ENCODE peak calls at places on chromosomes 3 and 15, in six cellular contexts. One of them, this sample, is unnamed.
A peak's percentile ranks its signal among the peaks of the same experiment; 100 is the strongest.

GRCh38 chr3:23203651-23204111 is 554 bp downstream of the UBE2E2 start:
- DNase-seq in HCT116: no peak
- DNase-seq in activated naive CD4-positive, alpha-beta T cell treated with Interleukin-2 at 50 U/mL for 16 hours: no peak
- DNase-seq in NCI-H2081: peak; percentile 30
- DNase-seq in lower leg skin: peak; percentile 30
- DNase-seq in heart right ventricle: peak; percentile 17
- DNase-seq in this sample: peak; percentile 32

GRCh38 chr15:66849393-66849745 is 147.3 kb downstream of the SMAD6 start:
- DNase-seq in HCT116: no peak
- DNase-seq in activated naive CD4-positive, alpha-beta T cell treated with Interleukin-2 at 50 U/mL for 16 hours: no peak
- DNase-seq in heart right ventricle: no peak
- DNase-seq in lower leg skin: no peak
- DNase-seq in NCI-H2081: no peak
- DNase-seq in this sample: no peak

GRCh38 chr3:85481411-85482192 is 522.8 kb downstream of the CADM2 start:
- DNase-seq in HCT116: no peak
- DNase-seq in NCI-H2081: no peak
- DNase-seq in activated naive CD4-positive, alpha-beta T cell treated with Interleukin-2 at 50 U/mL for 16 hours: no peak
- DNase-seq in heart right ventricle: no peak
- DNase-seq in lower leg skin: no peak
- DNase-seq in this sample: no peak

GRCh38 chr15:25733856-25734679 is 129.1 kb downstream of the ATP10A start:
- DNase-seq in lower leg skin: no peak
- DNase-seq in activated naive CD4-positive, alpha-beta T cell treated with Interleukin-2 at 50 U/mL for 16 hours: no peak
- DNase-seq in HCT116: no peak
- DNase-seq in NCI-H2081: no peak
- DNase-seq in heart right ventricle: no peak
- DNase-seq in this sample: no peak

GRCh38 chr3:65669163-65669875 is 369.4 kb downstream of the MAGI1 start:
- DNase-seq in lower leg skin: no peak
- DNase-seq in activated naive CD4-positive, alpha-beta T cell treated with Interleukin-2 at 50 U/mL for 16 hours: no peak
- DNase-seq in HCT116: no peak
- DNase-seq in NCI-H2081: no peak
- DNase-seq in heart right ventricle: no peak
- DNase-seq in this sample: no peak

GRCh38 chr3:4021162-4021561 is 221.9 kb downstream of the LRRN1 start:
- DNase-seq in lower leg skin: no peak
- DNase-seq in heart right ventricle: no peak
- DNase-seq in activated naive CD4-positive, alpha-beta T cell treated with Interleukin-2 at 50 U/mL for 16 hours: no peak
- DNase-seq in HCT116: no peak
- DNase-seq in NCI-H2081: no peak
- DNase-seq in this sample: no peak

GRCh38 chr3:192011137-192011536 is 550.2 kb downstream of the PYDC2 start:
- DNase-seq in NCI-H2081: no peak
- DNase-seq in heart right ventricle: no peak
- DNase-seq in lower leg skin: no peak
- DNase-seq in HCT116: no peak
- DNase-seq in activated naive CD4-positive, alpha-beta T cell treated with Interleukin-2 at 50 U/mL for 16 hours: no peak
- DNase-seq in this sample: no peak

GRCh38 chr15:60384052-60384451 is 13.7 kb downstream of the ANXA2 start:
- DNase-seq in activated naive CD4-positive, alpha-beta T cell treated with Interleukin-2 at 50 U/mL for 16 hours: no peak
- DNase-seq in heart right ventricle: no peak
- DNase-seq in HCT116: no peak
- DNase-seq in lower leg skin: no peak
- DNase-seq in NCI-H2081: no peak
- DNase-seq in this sample: no peak

GRCh38 chr15:92655178-92655995 is at the start of gene FAM174B:
- DNase-seq in activated naive CD4-positive, alpha-beta T cell treated with Interleukin-2 at 50 U/mL for 16 hours: no peak
- DNase-seq in heart right ventricle: peak; percentile 57
- DNase-seq in NCI-H2081: peak; percentile 75
- DNase-seq in lower leg skin: no peak
- DNase-seq in HCT116: no peak
- DNase-seq in this sample: peak; percentile 71

This sample was measured in glutamatergic neuron.